ENCODE peak calls at places on chromosome 3, in four cellular contexts. H, T, A and K are unnamed samples.

GRCh38 chr3:37967252-37967881 is 23.2 kb upstream of the VILL start:
- DNase-seq in A (peak; percentile 53), T (peak; percentile 74), H (peak; percentile 48), K (peak; percentile 69)

GRCh38 chr3:194537732-194538247 is 51.0 kb upstream of the ATP13A3 start:
- DNase-seq in H (peak; percentile 67), T (peak; percentile 61), A (no peak), K (peak; percentile 96)

GRCh38 chr3:38634133-38634532 is 15.4 kb downstream of the SCN5A start:
- DNase-seq in T (peak; percentile 81), H (peak; percentile 57), A (no peak), K (peak; percentile 74)

GRCh38 chr3:30073622-30074021 is 532.8 kb upstream of the TGFBR2 start:
- DNase-seq in A (no peak), H (no peak), T (no peak), K (peak; percentile 12)

GRCh38 chr3:157916672-157917071 is 189.5 kb downstream of the SHOX2 start:
- DNase-seq in T (no peak), A (no peak), H (no peak), K (peak; percentile 31)

GRCh38 chr3:14561051-14561634 is 21.0 kb upstream of the GRIP2 start:
- DNase-seq in H (peak; percentile 56), T (peak; percentile 63), A (no peak), K (peak; percentile 63)

GRCh38 chr3:49607105-49607591 is 52.9 kb downstream of the BSN start:
- DNase-seq in A (no peak), H (no peak), T (no peak), K (no peak)

GRCh38 chr3:42061711-42062408 is 29.3 kb upstream of the TRAK1 start:
- DNase-seq in H (peak; percentile 90), A (no peak), T (peak; percentile 87), K (peak; percentile 97)

GRCh38 chr3:174620138-174620537 is 239.0 kb upstream of the NAALADL2 start:
- DNase-seq in A (no peak), T (peak; percentile 8), H (peak; percentile 50), K (peak; percentile 17)

GRCh38 chr3:69309810-69310209 is 76.1 kb downstream of the FRMD4B start:
- DNase-seq in T (no peak), A (no peak), H (peak; percentile 64), K (peak; percentile 31)

GRCh38 chr3:111484666-111485065 is 57.3 kb upstream of the CD96 start:
- DNase-seq in A (no peak), H (no peak), T (no peak), K (peak; percentile 45)

GRCh38 chr3:42377681-42378080 is 32.7 kb downstream of the LYZL4 start:
- DNase-seq in H (no peak), A (no peak), T (no peak), K (peak; percentile 18)

GRCh38 chr3:159480046-159480445 is 508.6 kb upstream of the IL12A start:
- DNase-seq in H (no peak), A (no peak), T (no peak), K (no peak)

GRCh38 chr3:52446631-52447511 is 2.0 kb upstream of the SEMA3G start:
- DNase-seq in T (peak; percentile 75), A (peak; percentile 65), H (peak; percentile 50), K (peak; percentile 67)

GRCh38 chr3:11413071-11413470 is 140.9 kb downstream of the ATG7 start:
- DNase-seq in A (no peak), T (no peak), H (no peak), K (no peak)

GRCh38 chr3:84108442-84108971 is 850.3 kb upstream of the CADM2 start:
- DNase-seq in T (peak; percentile 7), A (no peak), H (no peak), K (no peak)

GRCh38 chr3:162376761-162377160 is 880.2 kb downstream of the OTOL1 start:
- DNase-seq in H (no peak), T (no peak), A (no peak), K (peak; percentile 18)

GRCh38 chr3:119323401-119324107 is 29.4 kb downstream of the ARHGAP31 start:
- DNase-seq in T (no peak), A (peak; percentile 47), H (no peak), K (no peak)

GRCh38 chr3:10395671-10396070 is 74.8 kb upstream of the SEC13 start:
- DNase-seq in A (no peak), H (no peak), T (no peak), K (no peak)

GRCh38 chr3:152314677-152315353 is 46.1 kb downstream of the MBNL1 start:
- DNase-seq in T (no peak), A (no peak), H (no peak), K (no peak)